ENCODE peak calls at places on chromosome 20, in four cellular contexts. C, W, I and Y are unnamed samples.
A peak's percentile ranks its signal among the peaks of the same experiment; 100 is the strongest.

GRCh38 chr20:57663681-57664451 is 43.6 kb upstream of the ZBP1 start:
- DNase-seq in C (no peak), W (no peak), I (peak; percentile 57), Y (peak; percentile 14)

GRCh38 chr20:48278961-48279481 is 493.7 kb upstream of the SULF2 start:
- DNase-seq in C (no peak), W (no peak), I (no peak), Y (no peak)

GRCh38 chr20:2865630-2866029 is 7.7 kb upstream of the PTPRA start:
- DNase-seq in C (no peak), W (no peak), I (no peak), Y (no peak)

GRCh38 chr20:41444821-41445220 is 78.2 kb upstream of the EMILIN3 start:
- DNase-seq in C (no peak), W (no peak), I (no peak), Y (no peak)

GRCh38 chr20:63308218-63308911 is 15.4 kb downstream of the COL20A1 start:
- DNase-seq in C (no peak), W (no peak), I (peak; percentile 44), Y (no peak)

GRCh38 chr20:61712632-61713031 is 353.0 kb downstream of the TAF4 start:
- DNase-seq in C (no peak), W (no peak), I (no peak), Y (no peak)

GRCh38 chr20:3738109-3739053 is 5.9 kb downstream of the HSPA12B start:
- DNase-seq in C (no peak), W (no peak), I (peak; percentile 48), Y (no peak)

GRCh38 chr20:60220655-60221054 is 262.4 kb downstream of the CDH26 start:
- DNase-seq in C (no peak), W (no peak), I (no peak), Y (no peak)

GRCh38 chr20:57040924-57041323 is 225.5 kb downstream of the BMP7 start:
- DNase-seq in C (no peak), W (no peak), I (no peak), Y (peak; percentile 36)

GRCh38 chr20:47040506-47041125 is 146.0 kb downstream of the EYA2 start:
- DNase-seq in C (no peak), W (no peak), I (no peak), Y (no peak)

GRCh38 chr20:40958598-40958997 is 70.0 kb upstream of the TOP1 start:
- DNase-seq in C (no peak), W (no peak), I (no peak), Y (no peak)

GRCh38 chr20:59385461-59385860 is 85.0 kb downstream of the EDN3 start:
- DNase-seq in C (no peak), W (no peak), I (no peak), Y (no peak)

GRCh38 chr20:50504231-50504823 is 5.9 kb upstream of the PTPN1 start:
- DNase-seq in C (no peak), W (no peak), I (no peak), Y (no peak)

GRCh38 chr20:1761116-1761515 is 103.5 kb upstream of the SIRPG start:
- DNase-seq in C (no peak), W (no peak), I (no peak), Y (no peak)

GRCh38 chr20:57289401-57290177 is 23.1 kb upstream of the BMP7 start:
- DNase-seq in C (no peak), W (no peak), I (no peak), Y (no peak)

GRCh38 chr20:49276895-49277785 is 717 bp downstream of the ZNFX1 start:
- DNase-seq in C (peak; percentile 34), W (peak; percentile 20), I (peak; percentile 70), Y (no peak)

GRCh38 chr20:44702776-44703175 is 12.4 kb upstream of the CCN5 start:
- DNase-seq in C (peak; percentile 69), W (peak; percentile 87), I (peak; percentile 90), Y (peak; percentile 89)

GRCh38 chr20:39893013-39893685 is 795.9 kb downstream of the MAFB start:
- DNase-seq in C (no peak), W (no peak), I (no peak), Y (no peak)

GRCh38 chr20:39899881-39900280 is 789.2 kb downstream of the MAFB start:
- DNase-seq in C (no peak), W (no peak), I (no peak), Y (no peak)

GRCh38 chr20:39897058-39897457 is 792.0 kb downstream of the MAFB start:
- DNase-seq in C (no peak), W (no peak), I (no peak), Y (no peak)

GRCh38 chr20:39897781-39898466 is 791.1 kb downstream of the MAFB start:
- DNase-seq in C (no peak), W (no peak), I (no peak), Y (no peak)

DNA sequence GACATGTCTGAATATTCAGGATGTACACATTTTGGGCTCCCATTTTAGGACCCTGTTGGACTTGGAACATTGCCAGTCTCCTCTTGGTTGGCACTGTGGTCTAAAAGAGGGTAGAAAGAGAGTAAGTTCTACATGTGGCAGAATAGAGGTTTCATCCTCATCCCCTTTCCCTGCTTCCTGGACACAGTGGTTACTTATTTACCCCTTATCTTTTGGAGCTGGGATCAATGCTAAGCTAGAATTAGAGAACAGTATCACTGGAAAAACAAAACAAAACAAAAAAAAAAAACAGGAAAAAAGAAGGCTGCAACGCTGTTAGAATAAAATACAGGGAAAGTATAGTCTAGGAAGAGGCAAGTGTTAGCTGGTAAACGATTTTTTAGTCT is 790.6 kb downstream of the MAFB start:
- DNase-seq in C (no peak), W (no peak), I (no peak), Y (no peak)
- H3K9me3 ChIP-seq in C (no peaks in the 10 kb centered on the region), W (no peaks in the 10 kb centered on the region), I (no peaks in the 10 kb centered on the region), Y (no peaks in the 10 kb centered on the region)

GRCh38 chr20:4896119-4896700 is 105.1 kb downstream of the SLC23A2 start:
- DNase-seq in C (no peak), W (no peak), I (no peak), Y (no peak)

GRCh38 chr20:4898845-4899244 is 102.5 kb downstream of the SLC23A2 start:
- DNase-seq in C (no peak), W (no peak), I (no peak), Y (no peak)

GRCh38 chr20:4898282-4898681 is 103.0 kb downstream of the SLC23A2 start:
- DNase-seq in C (peak; percentile 40), W (no peak), I (no peak), Y (no peak)

GRCh38 chr20:4897600-4897999 is 103.7 kb downstream of the SLC23A2 start:
- DNase-seq in C (no peak), W (no peak), I (no peak), Y (no peak)

DNA sequence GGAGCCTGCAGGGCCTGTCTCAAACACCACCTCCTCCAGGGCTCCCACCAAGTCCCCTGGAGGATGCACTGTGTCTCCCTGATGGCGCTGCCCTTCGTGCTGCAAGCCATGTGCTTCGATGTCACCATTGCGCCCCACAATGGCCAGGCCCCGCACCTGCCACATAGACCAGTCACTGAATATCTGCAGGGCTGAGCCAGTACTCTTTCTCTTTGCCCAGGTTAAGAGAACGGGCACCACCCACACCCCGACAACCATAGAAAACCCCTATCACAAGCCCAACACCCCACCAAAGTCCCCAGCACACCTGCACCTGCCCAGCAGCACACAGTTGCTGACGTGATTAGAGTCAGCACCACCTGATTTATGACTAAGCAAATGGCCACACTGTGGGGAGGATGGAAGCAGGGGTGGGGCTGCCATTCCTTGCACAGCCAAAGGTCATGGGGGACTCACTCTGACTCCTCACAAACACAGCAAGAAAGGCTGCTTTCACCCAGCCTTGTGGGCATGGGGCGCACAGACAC is 104.3 kb downstream of the SLC23A2 start:
- DNase-seq in C (no peak), W (no peak), I (no peak), Y (no peak)
- TF ChIP-seq CTCF in C (no peak), W (no peak), I (no peak), Y (no peak)

GRCh38 chr20:31414381-31414780 is 8.4 kb upstream of the DEFB121 start:
- DNase-seq in C (no peak), W (no peak), I (no peak), Y (no peak)
- H3K9me3 ChIP-seq in C (no peaks in the 10 kb centered on the region), W (no peaks in the 10 kb centered on the region), I (no peaks in the 10 kb centered on the region), Y (no peaks in the 10 kb centered on the region)

GRCh38 chr20:25695532-25696383 is 895 bp downstream of the ZNF337 start:
- DNase-seq in C (no peak), W (no peak), I (no peak), Y (peak; percentile 29)

GRCh38 chr20:25692499-25692898 is 4.2 kb downstream of the ZNF337 start:
- DNase-seq in C (no peak), W (no peak), I (no peak), Y (no peak)

GRCh38 chr20:25699914-25700313 is 3.3 kb upstream of the ZNF337 start:
- DNase-seq in C (no peak), W (no peak), I (no peak), Y (no peak)

GRCh38 chr20:25697132-25697446 is 436 bp upstream of the ZNF337 start:
- DNase-seq in C (no peak), W (no peak), I (no peak), Y (no peak)

GRCh38 chr20:25696384-25697131 is at the start of gene ZNF337:
- DNase-seq in C (peak; percentile 96), W (peak; percentile 85), I (peak; percentile 97), Y (peak; percentile 96)
- TF ChIP-seq CTCF in C (no peak), W (no peak), I (no peak), Y (no peak)

GRCh38 chr20:29298271-29298590 is 1959.2 kb upstream of the DEFB115 start:
- DNase-seq in C (no peak), W (no peak), I (no peak), Y (no peak)
- H3K9me3 ChIP-seq in C (no peaks in the 10 kb centered on the region), W (no peaks in the 10 kb centered on the region), I (peaks cover 6% of the 10 kb centered on the region), Y (peaks cover 7% of the 10 kb centered on the region)